ENCODE peak calls at places on chromosome 12, in seven cellular contexts. I is K562, W is HCT116, V is H1, T is HepG2, F is SK-N-SH, M is GM12878. D is an unnamed sample.

GRCh38 chr12:48815281-48816110 is 2.8 kb upstream of the CACNB3 start:
- DNase-seq in V (no peak), F (peak; percentile 89), T (peak; percentile 41), M (no peak), I (peak; percentile 86), W (peak; percentile 49), D (peak; percentile 82)

GRCh38 chr12:106601548-106601947 is 18.7 kb downstream of the RFX4 start:
- DNase-seq in V (no peak), M (no peak), F (no peak), I (no peak), W (no peak), T (no peak), D (no peak)

GRCh38 chr12:122064780-122065588 is 13.6 kb upstream of the MLXIP start:
- DNase-seq in I (peak; percentile 83), V (no peak), M (no peak), F (peak; percentile 55), W (peak; percentile 63), T (peak; percentile 69), D (no peak)

GRCh38 chr12:108773798-108774788 is 42.8 kb upstream of the CORO1C start:
- DNase-seq in I (no peak), F (peak; percentile 83), M (no peak), V (no peak), W (no peak), T (peak; percentile 96), D (no peak)

GRCh38 chr12:6416596-6416995 is 28.2 kb upstream of the CD27 start:
- DNase-seq in T (no peak), I (no peak), V (no peak), M (no peak), F (no peak), W (no peak), D (no peak)

GRCh38 chr12:12726543-12727093 is 9.4 kb downstream of the CDKN1B start:
- DNase-seq in W (no peak), V (no peak), M (no peak), F (peak; percentile 26), I (no peak), T (no peak), D (no peak)

GRCh38 chr12:104054681-104055346 is 4.8 kb upstream of the GLT8D2 start:
- DNase-seq in I (no peak), T (no peak), F (no peak), M (no peak), V (no peak), W (no peak), D (no peak)

GRCh38 chr12:52187206-52187605 is 4.6 kb downstream of the KRT80 start:
- DNase-seq in W (no peak), T (no peak), M (no peak), F (no peak), V (no peak), I (no peak), D (no peak)

GRCh38 chr12:22625671-22626251 is 790 bp downstream of the ETNK1 start:
- DNase-seq in W (peak; percentile 16), F (peak; percentile 59), M (peak; percentile 11), T (peak; percentile 40), I (peak; percentile 59), V (no peak), D (peak; percentile 52)

GRCh38 chr12:39931231-39931630 is 174.7 kb downstream of the SLC2A13 start:
- DNase-seq in W (no peak), M (no peak), V (no peak), T (no peak), I (no peak), F (no peak), D (no peak)

GRCh38 chr12:22459872-22460490 is 84.4 kb downstream of the C2CD5 start:
- DNase-seq in M (no peak), W (peak; percentile 26), I (peak; percentile 8), T (peak; percentile 43), F (peak; percentile 14), V (no peak), D (peak; percentile 7)

GRCh38 chr12:59649203-59649602 is 53.4 kb downstream of the SLC16A7 start:
- DNase-seq in I (no peak), F (no peak), V (no peak), T (peak; percentile 63), W (no peak), M (no peak), D (no peak)

GRCh38 chr12:100138048-100138907 is 4.4 kb downstream of the BLTP3B start:
- DNase-seq in W (no peak), T (no peak), F (no peak), I (peak; percentile 15), V (no peak), M (no peak), D (no peak)

GRCh38 chr12:106227641-106228319 is 20.0 kb downstream of the CKAP4 start:
- DNase-seq in M (no peak), W (no peak), F (no peak), T (peak; percentile 47), I (no peak), V (no peak), D (no peak)

GRCh38 chr12:64551676-64552075 is 58.6 kb upstream of the RASSF3 start:
- DNase-seq in T (no peak), F (no peak), I (no peak), V (no peak), W (no peak), M (no peak), D (no peak)

GRCh38 chr12:13165578-13166120 is 30.9 kb upstream of the EMP1 start:
- DNase-seq in I (no peak), W (peak; percentile 68), M (no peak), F (no peak), V (no peak), T (no peak), D (no peak)

GRCh38 chr12:105459760-105460325 is 129.4 kb downstream of the C12orf75 start:
- DNase-seq in T (no peak), I (no peak), W (no peak), M (no peak), F (no peak), V (no peak), D (no peak)

GRCh38 chr12:39975374-39975918 is 130.4 kb downstream of the SLC2A13 start:
- DNase-seq in V (no peak), I (no peak), W (no peak), T (no peak), M (no peak), F (no peak), D (no peak)

GRCh38 chr12:93325855-93326254 is 51.9 kb upstream of the NUDT4 start:
- DNase-seq in T (no peak), M (no peak), W (no peak), F (no peak), V (no peak), I (no peak), D (no peak)

DNA sequence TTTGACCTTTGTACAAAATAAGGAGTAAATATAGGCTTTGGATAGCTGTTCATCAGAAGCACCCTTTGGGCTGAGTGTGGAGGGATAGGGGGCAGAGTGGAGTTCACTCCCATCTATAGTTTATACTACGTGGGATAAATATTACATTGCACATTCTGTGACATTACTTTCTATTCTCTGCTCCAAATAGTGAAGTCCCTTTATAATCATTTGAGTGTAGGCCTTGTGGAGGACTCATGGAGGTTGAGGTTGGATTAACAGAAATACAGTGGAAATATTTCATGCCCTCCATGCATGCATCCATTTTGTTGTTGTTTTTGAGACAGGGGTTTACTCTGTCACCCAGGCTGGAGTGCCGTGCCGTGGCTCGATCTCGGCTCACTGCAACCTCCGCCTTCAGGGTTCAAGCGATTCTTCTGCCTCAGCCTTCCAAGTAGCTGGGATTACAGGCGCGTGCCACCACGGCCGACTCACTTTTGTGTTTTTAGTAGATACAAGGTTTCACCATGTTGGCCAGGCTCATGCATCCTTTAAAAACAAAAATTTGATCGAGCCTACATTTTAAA is 1.4 kb downstream of the CHPT1 start:
- DNase-seq in W (no peak), M (no peak), T (no peak), F (peak; percentile 45), I (peak; percentile 35), V (no peak), D (no peak)
- TF ChIP-seq JUND in W (no peak), M (no peak), T (no peak), F (no peak), I (no peak), V (no peak), D (peak; percentile 6)

GRCh38 chr12:81792666-81793065 is 33.5 kb upstream of the PPFIA2 start:
- DNase-seq in T (no peak), I (no peak), F (no peak), M (no peak), W (no peak), V (no peak), D (no peak)

GRCh38 chr12:81798294-81798693 is 39.1 kb upstream of the PPFIA2 start:
- DNase-seq in I (no peak), M (no peak), V (no peak), F (no peak), W (no peak), T (no peak), D (no peak)

GRCh38 chr12:81800298-81801148 is 41.4 kb upstream of the PPFIA2 start:
- DNase-seq in I (no peak), M (no peak), F (no peak), V (no peak), T (no peak), W (no peak), D (no peak)

DNA sequence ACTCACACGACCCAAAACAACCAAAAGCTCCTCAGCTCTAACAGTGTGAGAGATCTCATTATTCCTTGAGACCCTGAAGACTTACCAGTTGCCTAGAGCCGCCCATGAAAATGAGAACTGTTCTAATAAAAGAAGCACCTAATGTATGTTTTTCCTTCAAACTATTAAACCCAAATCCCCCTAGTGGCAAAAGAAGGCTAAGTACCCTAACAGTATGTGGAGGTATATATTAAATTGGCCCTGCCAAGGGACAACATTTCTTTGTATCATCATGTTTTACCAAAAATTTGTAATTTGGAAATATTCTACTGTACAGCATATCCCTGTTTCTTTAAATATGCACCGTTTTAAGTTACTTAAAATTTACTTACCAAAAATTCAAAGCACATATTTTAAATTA is 38.0 kb upstream of the PPFIA2 start:
- DNase-seq in M (no peak), V (no peak), F (peak; percentile 4), W (peak; percentile 24), I (no peak), T (peak; percentile 6), D (no peak)
- TF ChIP-seq JUND in M (no peak), V (no peak), F (no peak), W (no peak), I (no peak), T (no peak), D (no peak)

DNA sequence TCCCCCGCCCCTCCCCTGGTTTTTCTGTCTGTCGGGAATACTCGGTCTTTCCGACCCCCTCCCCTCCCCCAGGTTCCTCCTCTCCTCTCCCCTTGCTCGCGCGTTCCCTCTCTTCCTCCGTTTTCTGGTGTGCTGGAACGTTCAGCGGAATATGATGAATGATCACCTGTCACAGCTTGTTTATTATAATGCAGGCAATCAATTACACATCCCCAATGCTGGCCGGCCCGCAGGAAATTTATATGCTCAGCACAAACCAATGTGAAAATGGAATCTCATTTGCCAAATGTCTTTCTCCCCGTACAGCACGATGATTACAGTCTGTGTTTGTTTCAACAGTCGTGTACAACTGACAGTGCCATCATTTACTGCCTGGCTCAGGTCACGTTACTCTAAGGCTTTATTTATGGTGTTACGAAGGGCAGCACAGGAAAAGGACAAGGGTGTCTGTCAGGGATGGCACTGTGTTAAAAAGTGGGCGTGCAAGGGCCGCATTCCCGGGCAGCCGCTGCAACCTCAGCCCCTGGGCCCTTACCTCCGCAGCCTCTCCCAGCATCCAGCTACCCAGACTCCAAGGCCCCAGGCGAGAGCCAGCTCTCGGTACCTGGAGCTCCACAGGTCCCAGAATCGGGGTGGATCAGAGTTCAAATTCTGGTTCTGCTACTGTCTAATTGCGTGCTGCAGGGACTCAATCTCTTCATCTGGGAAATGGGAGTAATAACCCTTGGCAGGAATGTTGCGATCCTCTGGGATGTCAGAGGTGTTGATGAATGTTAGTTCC is 24.6 kb upstream of the MAP1LC3B2 start:
- DNase-seq in M (no peak), I (no peak), V (no peak), T (no peak), F (peak; percentile 51), W (no peak), D (peak; percentile 56)
- TF ChIP-seq JUND in M (no peak), I (no peak), V (no peak), T (no peak), F (no peak), W (no peak), D (no peak)

GRCh38 chr12:56877195-56878009 is 56.8 kb downstream of the SDR9C7 start:
- DNase-seq in T (peak; percentile 77), W (no peak), I (no peak), V (no peak), M (no peak), F (no peak), D (no peak)
- TF ChIP-seq JUND in T (no peak), W (no peak), I (no peak), V (no peak), M (no peak), F (no peak), D (no peak)